ENCODE peak calls at places on chromosome 5, in seven cellular contexts. One of them, this sample, is unnamed.

GRCh38 chr5:104385901-104386300 is 823.3 kb upstream of the NUDT12 start:
- DNase-seq in A549: peak; percentile 6
- DNase-seq in GM12878: no peak
- DNase-seq in GM23338: no peak
- DNase-seq in HL-60: no peak
- DNase-seq in Panc1: no peak
- DNase-seq in K562: no peak
- DNase-seq in this sample: no peak

GRCh38 chr5:2330325-2330724 is 421.2 kb downstream of the IRX2 start:
- DNase-seq in A549: no peak
- DNase-seq in GM12878: no peak
- DNase-seq in GM23338: no peak
- DNase-seq in HL-60: no peak
- DNase-seq in Panc1: no peak
- DNase-seq in K562: no peak
- DNase-seq in this sample: no peak

GRCh38 chr5:98458004-98458403 is 315.5 kb upstream of the RGMB start:
- DNase-seq in A549: no peak
- DNase-seq in GM12878: no peak
- DNase-seq in GM23338: no peak
- DNase-seq in HL-60: no peak
- DNase-seq in Panc1: no peak
- DNase-seq in K562: no peak
- DNase-seq in this sample: no peak

GRCh38 chr5:93611900-93612898 is 29.2 kb downstream of the NR2F1 start:
- DNase-seq in A549: peak; percentile 31
- DNase-seq in GM12878: no peak
- DNase-seq in GM23338: peak; percentile 65
- DNase-seq in HL-60: no peak
- DNase-seq in Panc1: no peak
- DNase-seq in K562: peak; percentile 28
- DNase-seq in this sample: peak; percentile 66

GRCh38 chr5:103232393-103232999 is 26.1 kb upstream of the MACIR start:
- DNase-seq in A549: peak; percentile 49
- DNase-seq in GM12878: no peak
- DNase-seq in GM23338: peak; percentile 56
- DNase-seq in HL-60: no peak
- DNase-seq in Panc1: peak; percentile 39
- DNase-seq in K562: peak; percentile 44
- DNase-seq in this sample: peak; percentile 44

GRCh38 chr5:174145821-174146220 is 100.3 kb downstream of the NSG2 start:
- DNase-seq in A549: peak; percentile 24
- DNase-seq in GM12878: no peak
- DNase-seq in GM23338: peak; percentile 70
- DNase-seq in HL-60: no peak
- DNase-seq in Panc1: no peak
- DNase-seq in K562: peak; percentile 13
- DNase-seq in this sample: peak; percentile 87

GRCh38 chr5:178196413-178196812 is 7.9 kb upstream of the HNRNPAB start:
- DNase-seq in A549: no peak
- DNase-seq in GM12878: no peak
- DNase-seq in GM23338: no peak
- DNase-seq in HL-60: no peak
- DNase-seq in Panc1: no peak
- DNase-seq in K562: no peak
- DNase-seq in this sample: no peak

GRCh38 chr5:174998131-174998730 is 273.8 kb downstream of the MSX2 start:
- DNase-seq in A549: no peak
- DNase-seq in GM12878: no peak
- DNase-seq in GM23338: no peak
- DNase-seq in HL-60: no peak
- DNase-seq in Panc1: no peak
- DNase-seq in K562: no peak
- DNase-seq in this sample: no peak

GRCh38 chr5:180140627-180141006 is 68.4 kb downstream of the RASGEF1C start:
- DNase-seq in A549: no peak
- DNase-seq in GM12878: no peak
- DNase-seq in GM23338: no peak
- DNase-seq in HL-60: no peak
- DNase-seq in Panc1: no peak
- DNase-seq in K562: no peak
- DNase-seq in this sample: peak; percentile 30

GRCh38 chr5:139647406-139648204 is 544 bp upstream of the CXXC5 start:
- DNase-seq in A549: no peak
- DNase-seq in GM12878: no peak
- DNase-seq in GM23338: peak; percentile 60
- DNase-seq in HL-60: no peak
- DNase-seq in Panc1: no peak
- DNase-seq in K562: no peak
- DNase-seq in this sample: no peak

GRCh38 chr5:151183451-151184245 is 26.1 kb upstream of the ANXA6 start:
- DNase-seq in A549: no peak
- DNase-seq in GM12878: no peak
- DNase-seq in GM23338: no peak
- DNase-seq in HL-60: no peak
- DNase-seq in Panc1: no peak
- DNase-seq in K562: no peak
- DNase-seq in this sample: no peak

GRCh38 chr5:146565764-146566163 is 49.8 kb upstream of the GPR151 start:
- DNase-seq in A549: peak; percentile 67
- DNase-seq in GM12878: no peak
- DNase-seq in GM23338: peak; percentile 90
- DNase-seq in HL-60: peak; percentile 78
- DNase-seq in Panc1: no peak
- DNase-seq in K562: peak; percentile 80
- DNase-seq in this sample: peak; percentile 75

GRCh38 chr5:60092671-60093422 is 199.3 kb upstream of the PDE4D start:
- DNase-seq in A549: peak; percentile 83
- DNase-seq in GM12878: no peak
- DNase-seq in GM23338: no peak
- DNase-seq in HL-60: no peak
- DNase-seq in Panc1: no peak
- DNase-seq in K562: no peak
- DNase-seq in this sample: no peak

GRCh38 chr5:38468202-38468656 is 88.2 kb downstream of the LIFR start:
- DNase-seq in A549: peak; percentile 74
- DNase-seq in GM12878: no peak
- DNase-seq in GM23338: no peak
- DNase-seq in HL-60: no peak
- DNase-seq in Panc1: peak; percentile 94
- DNase-seq in K562: no peak
- DNase-seq in this sample: no peak

GRCh38 chr5:120252839-120253238 is 211.3 kb upstream of the PRR16 start:
- DNase-seq in A549: no peak
- DNase-seq in GM12878: no peak
- DNase-seq in GM23338: no peak
- DNase-seq in HL-60: no peak
- DNase-seq in Panc1: no peak
- DNase-seq in K562: no peak
- DNase-seq in this sample: no peak

GRCh38 chr5:52359261-52359660 is 428.5 kb upstream of the ITGA1 start:
- DNase-seq in A549: no peak
- DNase-seq in GM12878: no peak
- DNase-seq in GM23338: no peak
- DNase-seq in HL-60: no peak
- DNase-seq in Panc1: no peak
- DNase-seq in K562: no peak
- DNase-seq in this sample: no peak
- TF ChIP-seq REST in A549: no peak
- TF ChIP-seq REST in GM12878: no peak
- TF ChIP-seq REST in GM23338: no peak
- TF ChIP-seq REST in HL-60: no peak
- TF ChIP-seq REST in Panc1: no peak
- TF ChIP-seq REST in K562: no peak
- TF ChIP-seq REST in this sample: no peak

GRCh38 chr5:172792693-172793570 is 21.9 kb upstream of the DUSP1 start:
- DNase-seq in A549: no peak
- DNase-seq in GM12878: no peak
- DNase-seq in GM23338: no peak
- DNase-seq in HL-60: no peak
- DNase-seq in Panc1: no peak
- DNase-seq in K562: no peak
- DNase-seq in this sample: no peak
- TF ChIP-seq CTCF in A549: no peak
- TF ChIP-seq CTCF in GM12878: no peak
- TF ChIP-seq CTCF in GM23338: no peak
- TF ChIP-seq CTCF in HL-60: no peak
- TF ChIP-seq CTCF in Panc1: no peak
- TF ChIP-seq CTCF in K562: no peak
- TF ChIP-seq CTCF in this sample: no peak

GRCh38 chr5:83340511-83340918 is 131.0 kb upstream of the VCAN start:
- DNase-seq in A549: no peak
- DNase-seq in GM12878: no peak
- DNase-seq in GM23338: no peak
- DNase-seq in HL-60: no peak
- DNase-seq in Panc1: no peak
- DNase-seq in K562: no peak
- DNase-seq in this sample: no peak
- TF ChIP-seq REST in A549: no peak
- TF ChIP-seq REST in GM12878: no peak
- TF ChIP-seq REST in GM23338: no peak
- TF ChIP-seq REST in HL-60: no peak
- TF ChIP-seq REST in Panc1: no peak
- TF ChIP-seq REST in K562: no peak
- TF ChIP-seq REST in this sample: no peak

GRCh38 chr5:9922719-9923118 is 292.6 kb upstream of the TAS2R1 start:
- DNase-seq in A549: peak; percentile 13
- DNase-seq in GM12878: no peak
- DNase-seq in GM23338: no peak
- DNase-seq in HL-60: no peak
- DNase-seq in Panc1: no peak
- DNase-seq in K562: peak; percentile 23
- DNase-seq in this sample: no peak
- TF ChIP-seq CTCF in A549: peak; percentile 10
- TF ChIP-seq CTCF in GM12878: peak; percentile 20
- TF ChIP-seq CTCF in GM23338: peak; percentile 81
- TF ChIP-seq CTCF in HL-60: no peak
- TF ChIP-seq CTCF in Panc1: peak; percentile 48
- TF ChIP-seq CTCF in K562: peak; percentile 47
- TF ChIP-seq CTCF in this sample: peak; percentile 43

GRCh38 chr5:43020294-43020711 is 19.8 kb downstream of the ANXA2R start:
- DNase-seq in A549: no peak
- DNase-seq in GM12878: no peak
- DNase-seq in GM23338: peak; percentile 54
- DNase-seq in HL-60: no peak
- DNase-seq in Panc1: no peak
- DNase-seq in K562: no peak
- DNase-seq in this sample: no peak
- TF ChIP-seq REST in A549: no peak
- TF ChIP-seq REST in GM12878: no peak
- TF ChIP-seq REST in GM23338: no peak
- TF ChIP-seq REST in HL-60: no peak
- TF ChIP-seq REST in Panc1: no peak
- TF ChIP-seq REST in K562: no peak
- TF ChIP-seq REST in this sample: no peak

GRCh38 chr5:176812269-176813259 is 2.2 kb downstream of the UNC5A start:
- DNase-seq in A549: peak; percentile 49
- DNase-seq in GM12878: no peak
- DNase-seq in GM23338: peak; percentile 83
- DNase-seq in HL-60: peak; percentile 28
- DNase-seq in Panc1: no peak
- DNase-seq in K562: peak; percentile 76
- DNase-seq in this sample: peak; percentile 91
- TF ChIP-seq CTCF in A549: peak; percentile 63
- TF ChIP-seq CTCF in GM12878: peak; percentile 23
- TF ChIP-seq CTCF in GM23338: peak; percentile 58
- TF ChIP-seq CTCF in HL-60: peak; percentile 7
- TF ChIP-seq CTCF in Panc1: peak; percentile 93
- TF ChIP-seq CTCF in K562: peak; percentile 70
- TF ChIP-seq CTCF in this sample: peak; percentile 59

GRCh38 chr5:133744909-133745308 is 132.6 kb upstream of the FSTL4 start:
- DNase-seq in A549: no peak
- DNase-seq in GM12878: no peak
- DNase-seq in GM23338: no peak
- DNase-seq in HL-60: no peak
- DNase-seq in Panc1: no peak
- DNase-seq in K562: no peak
- DNase-seq in this sample: no peak
- TF ChIP-seq REST in A549: no peak
- TF ChIP-seq REST in GM12878: no peak
- TF ChIP-seq REST in GM23338: no peak
- TF ChIP-seq REST in HL-60: no peak
- TF ChIP-seq REST in Panc1: no peak
- TF ChIP-seq REST in K562: no peak
- TF ChIP-seq REST in this sample: no peak

DNA sequence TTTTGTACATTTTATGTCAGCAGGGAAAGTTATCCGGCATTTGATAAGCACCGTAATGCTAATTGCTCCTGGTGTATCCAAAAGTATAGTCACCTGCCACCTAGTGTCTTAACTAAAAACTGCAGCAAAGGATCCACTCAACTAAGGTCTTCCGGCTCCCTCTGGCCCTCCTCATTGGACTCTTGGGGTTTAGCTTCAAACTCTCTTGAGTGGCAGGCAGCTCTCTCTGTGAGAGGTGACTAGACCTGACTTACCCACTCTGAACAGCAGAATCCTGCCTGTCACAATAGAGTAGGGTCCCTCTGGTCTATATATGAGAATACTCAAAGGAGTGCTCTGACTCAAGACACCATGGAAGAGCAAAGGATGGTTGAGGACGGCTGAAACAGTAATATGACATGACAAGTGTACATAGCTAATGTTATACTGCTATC is 60.3 kb upstream of the CAST start:
- DNase-seq in A549: peak; percentile 75
- DNase-seq in GM12878: peak; percentile 16
- DNase-seq in GM23338: peak; percentile 88
- DNase-seq in HL-60: peak; percentile 28
- DNase-seq in Panc1: peak; percentile 67
- DNase-seq in K562: peak; percentile 60
- DNase-seq in this sample: peak; percentile 67
- TF ChIP-seq CTCF in A549: peak; percentile 85
- TF ChIP-seq CTCF in GM12878: peak; percentile 71
- TF ChIP-seq CTCF in GM23338: peak; percentile 81
- TF ChIP-seq CTCF in HL-60: peak; percentile 44
- TF ChIP-seq CTCF in Panc1: peak; percentile 84
- TF ChIP-seq CTCF in K562: peak; percentile 69
- TF ChIP-seq CTCF in this sample: peak; percentile 81